ENCODE peak calls at places on chromosome 20, in eight cellular contexts. One of them, this sample, is unnamed.

GRCh38 chr20:58558483-58559367 is 43.5 kb upstream of the APCDD1L start:
- DNase-seq in upper lobe of left lung: no peak
- DNase-seq in GM12878: no peak
- DNase-seq in HCT116: no peak
- DNase-seq in prostate gland: no peak
- DNase-seq in stomach: no peak
- DNase-seq in GM23338: peak; percentile 49
- DNase-seq in spleen: no peak
- DNase-seq in this sample: no peak

GRCh38 chr20:6333110-6333509 is 210.3 kb upstream of the FERMT1 start:
- DNase-seq in stomach: no peak
- DNase-seq in HCT116: no peak
- DNase-seq in spleen: peak; percentile 18
- DNase-seq in GM23338: no peak
- DNase-seq in prostate gland: no peak
- DNase-seq in GM12878: no peak
- DNase-seq in upper lobe of left lung: no peak
- DNase-seq in this sample: no peak

GRCh38 chr20:41032243-41032642 is 3.6 kb downstream of the TOP1 start:
- DNase-seq in GM23338: no peak
- DNase-seq in HCT116: no peak
- DNase-seq in spleen: no peak
- DNase-seq in GM12878: no peak
- DNase-seq in upper lobe of left lung: no peak
- DNase-seq in prostate gland: no peak
- DNase-seq in stomach: no peak
- DNase-seq in this sample: no peak

GRCh38 chr20:44695295-44696230 is 19.6 kb upstream of the CCN5 start:
- DNase-seq in HCT116: no peak
- DNase-seq in GM23338: no peak
- DNase-seq in stomach: no peak
- DNase-seq in prostate gland: no peak
- DNase-seq in upper lobe of left lung: no peak
- DNase-seq in GM12878: no peak
- DNase-seq in spleen: no peak
- DNase-seq in this sample: no peak

GRCh38 chr20:47343007-47343472 is 13.5 kb downstream of the ZMYND8 start:
- DNase-seq in HCT116: no peak
- DNase-seq in GM12878: no peak
- DNase-seq in prostate gland: no peak
- DNase-seq in spleen: peak; percentile 32
- DNase-seq in GM23338: no peak
- DNase-seq in upper lobe of left lung: no peak
- DNase-seq in stomach: no peak
- DNase-seq in this sample: no peak

GRCh38 chr20:43096471-43096870 is 93.2 kb downstream of the PTPRT start:
- DNase-seq in stomach: no peak
- DNase-seq in HCT116: no peak
- DNase-seq in GM12878: no peak
- DNase-seq in spleen: no peak
- DNase-seq in upper lobe of left lung: no peak
- DNase-seq in GM23338: no peak
- DNase-seq in prostate gland: no peak
- DNase-seq in this sample: no peak

GRCh38 chr20:34017610-34018009 is 23.9 kb downstream of the RALY start:
- DNase-seq in spleen: no peak
- DNase-seq in GM12878: no peak
- DNase-seq in prostate gland: no peak
- DNase-seq in stomach: no peak
- DNase-seq in upper lobe of left lung: no peak
- DNase-seq in HCT116: no peak
- DNase-seq in GM23338: no peak
- DNase-seq in this sample: no peak

GRCh38 chr20:25336561-25337422 is 53.8 kb downstream of the ABHD12 start:
- DNase-seq in GM12878: no peak
- DNase-seq in GM23338: peak; percentile 76
- DNase-seq in stomach: no peak
- DNase-seq in spleen: no peak
- DNase-seq in prostate gland: peak; percentile 80
- DNase-seq in upper lobe of left lung: no peak
- DNase-seq in HCT116: no peak
- DNase-seq in this sample: no peak

GRCh38 chr20:24303393-24303792 is 166.0 kb upstream of the SYNDIG1 start:
- DNase-seq in HCT116: no peak
- DNase-seq in GM12878: no peak
- DNase-seq in GM23338: no peak
- DNase-seq in prostate gland: no peak
- DNase-seq in stomach: no peak
- DNase-seq in upper lobe of left lung: no peak
- DNase-seq in spleen: no peak
- DNase-seq in this sample: no peak

GRCh38 chr20:2172305-2173175 is 70.9 kb downstream of the STK35 start:
- DNase-seq in upper lobe of left lung: peak; percentile 71
- DNase-seq in spleen: peak; percentile 91
- DNase-seq in stomach: peak; percentile 80
- DNase-seq in GM12878: peak; percentile 1
- DNase-seq in GM23338: peak; percentile 78
- DNase-seq in prostate gland: peak; percentile 61
- DNase-seq in HCT116: peak; percentile 36
- DNase-seq in this sample: peak; percentile 75

GRCh38 chr20:45779011-45779915 is 12.4 kb downstream of the WFDC3 start:
- DNase-seq in stomach: peak; percentile 90
- DNase-seq in prostate gland: peak; percentile 95
- DNase-seq in GM23338: no peak
- DNase-seq in spleen: no peak
- DNase-seq in GM12878: no peak
- DNase-seq in upper lobe of left lung: peak; percentile 92
- DNase-seq in HCT116: peak; percentile 98
- DNase-seq in this sample: peak; percentile 95

GRCh38 chr20:17233621-17234020 is 6.8 kb downstream of the PCSK2 start:
- DNase-seq in prostate gland: no peak
- DNase-seq in HCT116: no peak
- DNase-seq in spleen: no peak
- DNase-seq in upper lobe of left lung: no peak
- DNase-seq in GM12878: no peak
- DNase-seq in GM23338: no peak
- DNase-seq in stomach: no peak
- DNase-seq in this sample: no peak

GRCh38 chr20:21534453-21534852 is 20.6 kb upstream of the NKX2-2 start:
- DNase-seq in prostate gland: no peak
- DNase-seq in GM23338: no peak
- DNase-seq in spleen: no peak
- DNase-seq in GM12878: no peak
- DNase-seq in stomach: no peak
- DNase-seq in HCT116: no peak
- DNase-seq in upper lobe of left lung: peak; percentile 70
- DNase-seq in this sample: no peak

GRCh38 chr20:49397525-49397924 is 84.9 kb downstream of the KCNB1 start:
- DNase-seq in GM12878: no peak
- DNase-seq in HCT116: no peak
- DNase-seq in spleen: no peak
- DNase-seq in upper lobe of left lung: no peak
- DNase-seq in GM23338: no peak
- DNase-seq in stomach: no peak
- DNase-seq in prostate gland: no peak
- DNase-seq in this sample: no peak

GRCh38 chr20:58497911-58498310 is 17.3 kb downstream of the APCDD1L start:
- DNase-seq in spleen: no peak
- DNase-seq in GM23338: no peak
- DNase-seq in prostate gland: no peak
- DNase-seq in stomach: no peak
- DNase-seq in HCT116: no peak
- DNase-seq in upper lobe of left lung: no peak
- DNase-seq in GM12878: no peak
- DNase-seq in this sample: no peak

GRCh38 chr20:46161921-46162320 is 43.8 kb downstream of the CD40 start:
- DNase-seq in GM23338: no peak
- DNase-seq in stomach: no peak
- DNase-seq in GM12878: no peak
- DNase-seq in HCT116: no peak
- DNase-seq in spleen: no peak
- DNase-seq in upper lobe of left lung: no peak
- DNase-seq in prostate gland: no peak
- DNase-seq in this sample: no peak

GRCh38 chr20:38649275-38649891 is 47.8 kb downstream of the ARHGAP40 start:
- DNase-seq in HCT116: no peak
- DNase-seq in GM23338: peak; percentile 78
- DNase-seq in GM12878: no peak
- DNase-seq in prostate gland: no peak
- DNase-seq in spleen: no peak
- DNase-seq in upper lobe of left lung: no peak
- DNase-seq in stomach: no peak
- DNase-seq in this sample: no peak
- TF ChIP-seq CTCF in HCT116: peak; percentile 61
- TF ChIP-seq CTCF in GM23338: peak; percentile 52
- TF ChIP-seq CTCF in GM12878: peak; percentile 62
- TF ChIP-seq CTCF in prostate gland: no peak
- TF ChIP-seq CTCF in spleen: no peak
- TF ChIP-seq CTCF in upper lobe of left lung: no peak
- TF ChIP-seq CTCF in stomach: no peak
- TF ChIP-seq CTCF in this sample: no peak

DNA sequence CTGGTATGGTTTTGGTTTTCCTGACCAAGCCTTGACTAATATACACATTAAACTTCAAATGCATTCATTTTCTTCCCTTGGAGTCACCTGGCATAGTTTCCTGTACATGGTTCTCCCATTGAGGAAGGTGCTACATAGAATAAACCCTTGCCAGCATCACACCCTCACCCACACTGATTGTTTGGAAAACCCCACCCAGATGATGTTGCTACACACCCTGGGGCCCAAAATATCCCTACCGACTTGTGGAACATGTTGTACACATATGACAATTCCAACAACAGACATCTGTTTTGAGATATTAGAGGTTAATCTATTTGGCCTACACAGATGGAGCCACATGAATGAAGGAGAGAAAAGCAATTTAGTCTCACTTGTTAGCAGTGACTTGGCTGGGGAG is 606.0 kb upstream of the BTBD3 start:
- DNase-seq in spleen: no peak
- DNase-seq in upper lobe of left lung: no peak
- DNase-seq in HCT116: no peak
- DNase-seq in stomach: no peak
- DNase-seq in prostate gland: no peak
- DNase-seq in GM12878: no peak
- DNase-seq in GM23338: no peak
- DNase-seq in this sample: no peak
- H3K4me3 ChIP-seq in spleen: no peak overlapping the region
- H3K4me3 ChIP-seq in upper lobe of left lung: no peak overlapping the region
- H3K4me3 ChIP-seq in HCT116: no peak overlapping the region
- H3K4me3 ChIP-seq in stomach: no peak overlapping the region
- H3K4me3 ChIP-seq in prostate gland: no peak overlapping the region
- H3K4me3 ChIP-seq in GM12878: no peak overlapping the region
- H3K4me3 ChIP-seq in GM23338: no peak overlapping the region
- H3K4me3 ChIP-seq in this sample: no peak overlapping the region

GRCh38 chr20:31681769-31682168 is 40.9 kb downstream of the BCL2L1 start:
- DNase-seq in stomach: no peak
- DNase-seq in spleen: peak; percentile 25
- DNase-seq in GM12878: no peak
- DNase-seq in prostate gland: no peak
- DNase-seq in GM23338: no peak
- DNase-seq in HCT116: no peak
- DNase-seq in upper lobe of left lung: no peak
- DNase-seq in this sample: no peak
- TF ChIP-seq POLR2AphosphoS5 in stomach: no peak
- TF ChIP-seq POLR2AphosphoS5 in spleen: no peak
- TF ChIP-seq POLR2AphosphoS5 in GM12878: no peak
- TF ChIP-seq POLR2AphosphoS5 in prostate gland: no peak
- TF ChIP-seq POLR2AphosphoS5 in GM23338: no peak
- TF ChIP-seq POLR2AphosphoS5 in HCT116: peak; percentile 8
- TF ChIP-seq POLR2AphosphoS5 in upper lobe of left lung: no peak
- TF ChIP-seq POLR2AphosphoS5 in this sample: no peak

DNA sequence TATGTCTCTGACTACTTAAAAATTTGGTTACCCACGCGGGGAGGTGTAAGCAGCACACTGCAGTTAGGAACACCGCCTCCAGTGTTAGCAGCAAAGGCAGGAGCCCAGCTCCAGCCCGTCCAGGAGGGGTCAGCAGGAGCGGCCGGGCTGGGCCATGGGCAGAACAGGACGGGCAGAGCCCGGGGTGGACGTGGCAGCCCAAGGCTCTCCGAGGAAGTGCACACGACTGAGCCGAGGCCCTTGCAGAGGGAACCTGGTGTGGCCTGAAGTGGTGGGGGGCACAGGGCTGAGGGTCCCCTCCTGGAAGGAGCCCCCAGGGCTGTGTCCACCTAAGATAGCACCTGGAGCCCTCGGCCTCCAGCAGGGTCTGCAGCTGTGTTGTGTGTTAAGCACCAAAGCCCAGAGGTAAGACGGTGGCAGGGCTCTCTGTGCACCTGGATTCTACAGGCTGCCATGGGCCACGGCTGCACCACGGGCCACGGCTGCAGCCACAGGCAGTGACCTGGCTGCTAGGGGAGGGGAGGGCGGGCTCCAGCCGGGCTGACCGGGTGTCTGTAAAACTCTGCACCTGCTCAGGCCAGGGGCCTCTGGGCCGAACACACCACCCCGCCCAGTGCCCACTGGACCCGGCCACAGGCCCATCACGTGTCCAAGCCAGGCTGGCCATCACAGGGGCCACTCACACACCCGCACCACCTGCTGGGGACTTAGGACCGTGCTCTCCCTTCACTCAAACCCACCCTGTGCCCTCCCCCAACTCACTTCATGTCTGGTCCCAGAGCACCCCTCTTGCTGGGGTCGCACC is 6.6 kb downstream of the SLC2A4RG start:
- DNase-seq in GM23338: no peak
- DNase-seq in stomach: no peak
- DNase-seq in HCT116: no peak
- DNase-seq in GM12878: no peak
- DNase-seq in prostate gland: no peak
- DNase-seq in spleen: no peak
- DNase-seq in upper lobe of left lung: no peak
- DNase-seq in this sample: no peak
- TF ChIP-seq CTCF in GM23338: no peak
- TF ChIP-seq CTCF in stomach: no peak
- TF ChIP-seq CTCF in HCT116: no peak
- TF ChIP-seq CTCF in GM12878: no peak
- TF ChIP-seq CTCF in prostate gland: no peak
- TF ChIP-seq CTCF in spleen: no peak
- TF ChIP-seq CTCF in upper lobe of left lung: no peak
- TF ChIP-seq CTCF in this sample: no peak

GRCh38 chr20:5128886-5129285 is 2.1 kb downstream of the CDS2 start:
- DNase-seq in upper lobe of left lung: no peak
- DNase-seq in HCT116: no peak
- DNase-seq in stomach: no peak
- DNase-seq in GM12878: no peak
- DNase-seq in prostate gland: no peak
- DNase-seq in GM23338: no peak
- DNase-seq in spleen: no peak
- DNase-seq in this sample: no peak
- H3K4me3 ChIP-seq in upper lobe of left lung: no peak overlapping the region
- H3K4me3 ChIP-seq in HCT116: no peak overlapping the region
- H3K4me3 ChIP-seq in stomach: no peak overlapping the region
- H3K4me3 ChIP-seq in GM12878: peak overlapping the region; percentile 88
- H3K4me3 ChIP-seq in prostate gland: no peak overlapping the region
- H3K4me3 ChIP-seq in GM23338: no peak overlapping the region
- H3K4me3 ChIP-seq in spleen: no peak overlapping the region
- H3K4me3 ChIP-seq in this sample: no peak overlapping the region

This sample was measured in suprapubic skin.